ENCODE peak calls at places on chromosomes 1 and 21, in eight cellular contexts. Y is cardiac muscle cell, R is tibial nerve, A is fibroblast of gingiva, W is hypothalamus, X is pancreas, B is nucleus accumbens, I is C1 segment of cervical spinal cord. L is an unnamed sample.
A peak's percentile ranks its signal among the peaks of the same experiment; 100 is the strongest.

GRCh38 chr1:44621841-44622286 is 52.4 kb downstream of the TMEM53 start:
- DNase-seq in A (peak; percentile 36), W (no peak), R (no peak), Y (no peak), B (no peak), X (peak; percentile 16), I (no peak), L (no peak)

GRCh38 chr1:15384301-15384901 is 25.3 kb upstream of the EFHD2 start:
- DNase-seq in W (peak; percentile 46), X (no peak), Y (peak; percentile 21), R (no peak), A (peak; percentile 26), B (peak; percentile 23), I (peak; percentile 64), L (no peak)

GRCh38 chr1:66266756-66267155 is 267.2 kb upstream of the SGIP1 start:
- DNase-seq in X (no peak), A (peak; percentile 52), B (no peak), I (no peak), R (no peak), W (no peak), Y (no peak), L (no peak)

GRCh38 chr1:41014871-41015270 is 6.7 kb downstream of the SLFNL1 start:
- DNase-seq in B (no peak), X (no peak), R (no peak), W (no peak), I (no peak), A (no peak), Y (no peak), L (no peak)

GRCh38 chr1:201702936-201703335 is 126.0 kb upstream of the IPO9 start:
- DNase-seq in A (peak; percentile 58), B (peak; percentile 24), W (no peak), R (no peak), I (no peak), X (no peak), Y (no peak), L (no peak)

GRCh38 chr1:11730429-11730861 is 5.5 kb upstream of the AGTRAP start:
- DNase-seq in R (no peak), W (no peak), X (no peak), Y (peak; percentile 76), B (no peak), A (peak; percentile 34), I (peak; percentile 30), L (no peak)

GRCh38 chr21:42614811-42615342 is 38.5 kb upstream of the PDE9A start:
- DNase-seq in X (no peak), W (no peak), Y (no peak), B (no peak), R (no peak), A (no peak), I (no peak), L (peak; percentile 33)

GRCh38 chr1:8317647-8318360 is at the start of gene SLC45A1:
- DNase-seq in R (peak; percentile 66), X (peak; percentile 73), Y (peak; percentile 79), B (peak; percentile 49), I (peak; percentile 80), W (peak; percentile 45), A (peak; percentile 52), L (peak; percentile 80)